ENCODE peak calls at places on chromosomes 3 and 15, in four cellular contexts. D is mesenchymal stem cell, Q is IMR-90, V is mesendoderm. J is an unnamed sample.

GRCh38 chr15:36594556-36595090 is 15.2 kb downstream of the CDIN1 start:
- DNase-seq in D (no peak), Q (no peak), V (no peak), J (no peak)

GRCh38 chr15:71444866-71445590 is 329.8 kb downstream of the THSD4 start:
- DNase-seq in D (no peak), Q (peak; percentile 82), V (no peak), J (no peak)

GRCh38 chr15:44015555-44015954 is 179.5 kb downstream of the FRMD5 start:
- DNase-seq in D (no peak), Q (no peak), V (no peak), J (no peak)

GRCh38 chr3:11607816-11608215 is 35.9 kb downstream of the VGLL4 start:
- DNase-seq in D (peak; percentile 80), Q (peak; percentile 70), V (no peak), J (no peak)

GRCh38 chr3:56291244-56291680 is 177.0 kb downstream of the ERC2 start:
- DNase-seq in D (no peak), Q (no peak), V (no peak), J (no peak)

GRCh38 chr15:78750566-78750965 is 60.7 kb downstream of the ADAMTS7 start:
- DNase-seq in D (no peak), Q (no peak), V (no peak), J (no peak)

GRCh38 chr3:151379083-151379734 is 5.3 kb downstream of the P2RY12 start:
- DNase-seq in D (peak; percentile 28), Q (no peak), V (peak; percentile 60), J (peak; percentile 11)

GRCh38 chr3:56323986-56324420 is 144.3 kb downstream of the ERC2 start:
- DNase-seq in D (peak; percentile 96), Q (peak; percentile 49), V (peak; percentile 65), J (peak; percentile 24)

GRCh38 chr3:39457361-39457760 is 10.1 kb upstream of the MOBP start:
- DNase-seq in D (no peak), Q (no peak), V (no peak), J (no peak)

DNA sequence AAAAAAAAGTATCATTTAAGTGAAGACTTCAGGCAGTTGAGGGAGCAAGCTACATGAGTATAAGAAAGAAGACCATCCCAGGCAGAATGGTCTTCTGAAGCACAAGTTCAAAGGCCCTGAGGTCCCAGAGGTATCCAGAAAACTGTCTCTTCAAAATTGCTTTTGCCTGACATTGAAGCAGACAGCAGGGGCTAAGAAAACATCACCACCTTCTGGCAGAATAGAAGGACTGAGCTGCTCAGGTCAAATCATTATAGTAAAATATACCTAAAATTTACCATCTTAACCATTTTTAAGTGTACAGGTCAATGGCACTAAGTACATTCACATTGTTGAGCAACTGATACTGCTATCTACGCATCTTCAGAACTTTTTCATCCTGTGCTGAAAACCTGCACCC is 16.4 kb downstream of the GPR160 start:
- DNase-seq in D (peak; percentile 16), Q (no peak), V (peak; percentile 27), J (no peak)
- H2BK5ac ChIP-seq in D (no peak overlapping the region), Q (no peak overlapping the region), V (no peak overlapping the region), J (no peak overlapping the region)

GRCh38 chr15:70016511-70016994 is 81.2 kb downstream of the TLE3 start:
- DNase-seq in D (no peak), Q (no peak), V (no peak), J (no peak)

GRCh38 chr15:70013647-70014310 is 83.9 kb downstream of the TLE3 start:
- DNase-seq in D (no peak), Q (no peak), V (no peak), J (no peak)

GRCh38 chr15:70017025-70017424 is 80.7 kb downstream of the TLE3 start:
- DNase-seq in D (no peak), Q (no peak), V (no peak), J (no peak)

GRCh38 chr15:70014311-70014707 is 83.4 kb downstream of the TLE3 start:
- DNase-seq in D (no peak), Q (no peak), V (no peak), J (no peak)

DNA sequence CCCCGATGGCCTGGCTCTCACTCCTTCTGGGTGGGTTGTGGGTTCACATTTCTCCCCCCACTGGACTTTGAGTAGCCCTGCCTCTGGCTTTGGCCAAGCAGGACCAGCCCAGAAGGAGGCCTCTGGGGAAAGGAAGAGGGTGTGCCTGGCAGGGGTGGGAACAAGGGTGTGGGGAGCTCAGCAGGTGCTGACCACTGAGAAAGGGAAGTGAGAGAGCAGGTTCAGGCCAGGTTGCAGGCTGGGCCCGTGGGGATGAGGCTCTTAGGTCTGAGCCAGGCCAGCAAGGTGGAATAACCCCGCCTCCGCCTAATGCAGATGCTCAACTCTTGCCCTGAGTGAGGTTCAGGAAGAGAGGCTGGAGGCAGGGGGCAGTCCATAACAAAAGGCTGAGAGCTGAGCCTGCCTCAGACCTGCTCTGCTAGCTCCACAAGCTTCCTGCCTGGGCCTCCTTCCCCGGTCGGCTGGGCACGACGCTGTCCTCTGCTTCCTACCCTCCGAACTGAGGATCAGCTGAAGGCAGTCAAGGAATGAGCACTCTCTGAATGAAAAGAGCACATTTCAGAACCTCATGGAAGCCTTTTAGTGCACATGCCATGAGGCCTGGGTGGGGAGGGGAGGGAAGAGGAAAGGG is 82.7 kb downstream of the TLE3 start:
- DNase-seq in D (no peak), Q (no peak), V (peak; percentile 85), J (no peak)
- H2BK15ac ChIP-seq in D (no peak overlapping the region), Q (no peak overlapping the region), V (no peak overlapping the region), J (peak overlapping the region; percentile 60)

GRCh38 chr3:183529717-183530116 is 25.8 kb downstream of the KLHL6 start:
- DNase-seq in D (no peak), Q (no peak), V (no peak), J (no peak)

GRCh38 chr3:183524476-183524875 is 31.0 kb downstream of the KLHL6 start:
- DNase-seq in D (no peak), Q (no peak), V (no peak), J (no peak)

GRCh38 chr3:183526838-183527420 is 28.6 kb downstream of the KLHL6 start:
- DNase-seq in D (no peak), Q (no peak), V (no peak), J (no peak)

GRCh38 chr3:183527421-183527979 is 28.0 kb downstream of the KLHL6 start:
- DNase-seq in D (no peak), Q (no peak), V (no peak), J (no peak)

DNA sequence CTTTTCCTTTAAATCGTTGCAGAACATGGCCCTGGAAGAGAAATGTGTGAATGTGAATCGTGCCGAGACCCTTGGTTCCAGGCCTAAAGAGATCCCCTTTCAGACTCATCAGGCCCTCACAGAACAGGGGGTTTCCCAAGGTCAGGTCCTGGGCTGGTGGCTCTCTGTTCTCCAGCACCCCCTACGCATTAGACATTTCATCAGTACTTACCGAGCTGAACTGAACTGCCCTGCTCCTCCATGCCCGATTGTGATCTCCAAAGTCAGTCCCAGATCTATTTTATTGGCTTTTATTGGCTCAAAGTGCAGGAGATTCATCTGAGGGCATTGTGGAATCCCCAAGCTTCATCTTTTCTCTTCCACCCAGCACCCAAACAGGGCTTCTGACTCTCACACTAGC is 27.5 kb downstream of the KLHL6 start:
- DNase-seq in D (no peak), Q (no peak), V (no peak), J (no peak)
- H2BK5ac ChIP-seq in D (no peak overlapping the region), Q (no peak overlapping the region), V (no peak overlapping the region), J (peak overlapping the region; percentile 35)

GRCh38 chr3:118972974-118973373 is 61.7 kb downstream of the IGSF11 start:
- DNase-seq in D (no peak), Q (no peak), V (no peak), J (no peak)
- H2BK15ac ChIP-seq in D (no peak overlapping the region), Q (no peak overlapping the region), V (no peak overlapping the region), J (no peak overlapping the region)

GRCh38 chr3:46693897-46694235 is 387 bp upstream of the ALS2CL start:
- DNase-seq in D (no peak), Q (no peak), V (no peak), J (no peak)

GRCh38 chr3:46695962-46696922 is 2.8 kb upstream of the ALS2CL start:
- DNase-seq in D (peak; percentile 74), Q (peak; percentile 29), V (no peak), J (no peak)

GRCh38 chr3:46693038-46693896 is at the start of gene ALS2CL:
- DNase-seq in D (peak; percentile 57), Q (no peak), V (peak; percentile 80), J (no peak)

GRCh38 chr3:46695177-46695961 is 1.9 kb upstream of the ALS2CL start:
- DNase-seq in D (no peak), Q (no peak), V (peak; percentile 85), J (no peak)

GRCh38 chr3:46694520-46694919 is 1.0 kb upstream of the ALS2CL start:
- DNase-seq in D (no peak), Q (no peak), V (no peak), J (no peak)
- H2BK5ac ChIP-seq in D (no peak overlapping the region), Q (no peak overlapping the region), V (no peak overlapping the region), J (no peak overlapping the region)

DNA sequence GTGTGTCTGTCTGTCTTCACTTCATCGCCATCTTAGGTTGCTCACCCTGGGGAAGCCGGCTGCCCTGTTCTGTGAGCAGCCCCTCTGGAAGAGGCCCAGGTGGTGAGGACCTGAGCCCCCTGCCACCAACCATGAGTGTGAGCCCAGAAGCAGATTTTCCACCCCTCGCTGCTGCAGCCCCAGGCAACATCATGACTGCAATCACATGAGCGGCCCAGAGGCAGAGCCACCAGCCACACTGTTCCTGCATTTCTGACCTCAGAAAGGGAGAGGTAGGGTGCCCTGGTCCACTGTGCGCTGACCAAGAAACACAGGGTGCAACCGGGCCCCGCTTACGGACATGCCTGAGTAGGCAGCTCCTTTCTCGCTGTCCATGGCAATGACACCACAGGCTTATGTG is 92.3 kb upstream of the IQSEC1 start:
- DNase-seq in D (no peak), Q (no peak), V (no peak), J (no peak)
- H2BK15ac ChIP-seq in D (no peak overlapping the region), Q (no peak overlapping the region), V (no peak overlapping the region), J (no peak overlapping the region)

DNA sequence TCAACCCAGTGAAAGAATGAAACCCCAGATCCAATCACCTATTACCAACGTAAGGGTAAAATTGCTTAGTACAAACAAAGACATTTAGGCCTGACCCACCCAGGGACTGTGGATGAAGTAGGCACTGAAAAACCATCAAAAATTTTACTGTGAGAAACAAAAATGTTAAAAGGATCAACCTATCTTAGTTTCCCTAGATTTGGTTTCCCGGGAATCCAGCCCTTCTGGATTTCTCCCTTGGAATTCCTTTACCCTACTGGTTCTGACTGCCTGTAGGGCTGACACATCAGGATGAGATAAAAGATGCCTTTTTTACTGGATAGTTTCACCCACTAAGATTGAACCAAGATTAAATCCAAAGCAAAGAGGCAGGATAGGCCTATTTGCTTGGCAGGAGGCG is 102.7 kb downstream of the SCAPER start:
- DNase-seq in D (no peak), Q (no peak), V (peak; percentile 65), J (no peak)
- H2BK5ac ChIP-seq in D (no peak overlapping the region), Q (no peak overlapping the region), V (no peak overlapping the region), J (no peak overlapping the region)

GRCh38 chr3:177068967-177069366 is 128.3 kb downstream of the TBL1XR1 start:
- DNase-seq in D (no peak), Q (no peak), V (no peak), J (no peak)

GRCh38 chr3:177069514-177070329 is 127.6 kb downstream of the TBL1XR1 start:
- DNase-seq in D (peak; percentile 59), Q (peak; percentile 75), V (no peak), J (no peak)

GRCh38 chr3:177066068-177066467 is 131.2 kb downstream of the TBL1XR1 start:
- DNase-seq in D (no peak), Q (no peak), V (peak; percentile 19), J (no peak)

GRCh38 chr3:177071496-177072156 is 125.7 kb downstream of the TBL1XR1 start:
- DNase-seq in D (no peak), Q (no peak), V (no peak), J (no peak)
- H2BK15ac ChIP-seq in D (no peak overlapping the region), Q (no peak overlapping the region), V (no peak overlapping the region), J (no peak overlapping the region)

J was measured in neuronal stem cell.